ENCODE peak calls at places on chromosomes 5 and 9, in four cellular contexts. T is tibial artery, F is bronchial epithelial cell, Q is lung. Y is an unnamed sample.

GRCh38 chr5:124748687-124749594 is 2.5 kb upstream of the ZNF608 start:
- DNase-seq in Q (peak; percentile 82), T (peak; percentile 74), F (peak; percentile 94), Y (peak; percentile 96)

GRCh38 chr9:107020040-107020530 is 157.1 kb downstream of the ZNF462 start:
- DNase-seq in T (no peak), F (peak; percentile 55), Q (no peak), Y (peak; percentile 98)

GRCh38 chr5:136811086-136811485 is 445.7 kb upstream of the TRPC7 start:
- DNase-seq in T (no peak), Q (no peak), F (no peak), Y (peak; percentile 11)

GRCh38 chr5:14397717-14398116 is 183.9 kb upstream of the OTULINL start:
- DNase-seq in T (no peak), Q (no peak), F (peak; percentile 61), Y (peak; percentile 76)

GRCh38 chr9:131433302-131433854 is 39.5 kb downstream of the PRRC2B start:
- DNase-seq in T (peak; percentile 50), Q (no peak), F (no peak), Y (no peak)

GRCh38 chr5:57834829-57835554 is 352.4 kb upstream of the ACTBL2 start:
- DNase-seq in F (peak; percentile 90), T (no peak), Q (no peak), Y (peak; percentile 80)

GRCh38 chr9:6024035-6024554 is 8.7 kb upstream of the RANBP6 start:
- DNase-seq in T (no peak), F (peak; percentile 26), Q (no peak), Y (peak; percentile 19)

GRCh38 chr9:87357600-87357999 is 140.1 kb upstream of the DAPK1 start:
- DNase-seq in F (no peak), Q (no peak), T (no peak), Y (no peak)

GRCh38 chr5:120454094-120454798 is 9.9 kb upstream of the PRR16 start:
- DNase-seq in F (peak; percentile 36), T (no peak), Q (no peak), Y (peak; percentile 95)

GRCh38 chr9:4548796-4549725 is 58.8 kb downstream of the SLC1A1 start:
- DNase-seq in T (peak; percentile 66), Q (no peak), F (no peak), Y (no peak)

GRCh38 chr5:2861605-2862004 is 110.1 kb upstream of the IRX2 start:
- DNase-seq in F (peak; percentile 10), Q (no peak), T (no peak), Y (no peak)

GRCh38 chr5:87195616-87196015 is 72.1 kb upstream of the RASA1 start:
- DNase-seq in T (no peak), Q (no peak), F (peak; percentile 6), Y (peak; percentile 35)

GRCh38 chr5:149611327-149611726 is 30.0 kb downstream of the ARHGEF37 start:
- DNase-seq in T (no peak), Q (no peak), F (no peak), Y (peak; percentile 91)

GRCh38 chr5:174065528-174066189 is 20.2 kb downstream of the NSG2 start:
- DNase-seq in T (no peak), F (no peak), Q (no peak), Y (no peak)

GRCh38 chr5:1771149-1772065 is 28.2 kb downstream of the MRPL36 start:
- DNase-seq in Q (no peak), T (peak; percentile 56), F (no peak), Y (no peak)

GRCh38 chr5:123422433-123423277 is 548 bp downstream of the CEP120 start:
- DNase-seq in T (no peak), Q (no peak), F (peak; percentile 38), Y (peak; percentile 51)

GRCh38 chr9:125984461-125984860 is 237.3 kb downstream of the PBX3 start:
- DNase-seq in T (no peak), F (no peak), Q (no peak), Y (no peak)

GRCh38 chr5:73823508-73823925 is 197.5 kb downstream of the ARHGEF28 start:
- DNase-seq in T (no peak), Q (no peak), F (peak; percentile 42), Y (peak; percentile 82)

GRCh38 chr5:9207820-9208418 is 338.0 kb downstream of the SEMA5A start:
- DNase-seq in Q (no peak), F (peak; percentile 60), T (no peak), Y (peak; percentile 77)

GRCh38 chr9:109907400-109907799 is 127.4 kb downstream of the PALM2AKAP2 start:
- DNase-seq in T (no peak), F (no peak), Q (no peak), Y (no peak)

GRCh38 chr5:143544606-143545005 is 141.1 kb upstream of the NR3C1 start:
- DNase-seq in T (no peak), F (no peak), Q (no peak), Y (no peak)

GRCh38 chr5:133712562-133712961 is 100.2 kb upstream of the FSTL4 start:
- DNase-seq in T (no peak), Q (no peak), F (no peak), Y (no peak)

GRCh38 chr9:106066937-106067545 is 372.7 kb downstream of the TMEM38B start:
- DNase-seq in T (no peak), Q (no peak), F (no peak), Y (no peak)

GRCh38 chr5:40991168-40991980 is 79.8 kb downstream of the MROH2B start:
- DNase-seq in T (peak; percentile 89), F (peak; percentile 48), Q (peak; percentile 68), Y (peak; percentile 99)

GRCh38 chr5:67211926-67212325 is 15.3 kb upstream of the CD180 start:
- DNase-seq in Q (no peak), F (peak; percentile 91), T (no peak), Y (peak; percentile 82)

GRCh38 chr5:177595026-177595585 is 3.1 kb downstream of the TMED9 start:
- DNase-seq in Q (no peak), F (no peak), T (peak; percentile 54), Y (no peak)

GRCh38 chr9:113456235-113456634 is 7.3 kb upstream of the RGS3 start:
- DNase-seq in Q (no peak), T (no peak), F (no peak), Y (peak; percentile 53)

GRCh38 chr9:71921190-71921814 is 9.9 kb downstream of the C9orf85 start:
- DNase-seq in T (no peak), Q (no peak), F (no peak), Y (no peak)

GRCh38 chr9:119861801-119862200 is 492.6 kb upstream of the BRINP1 start:
- DNase-seq in Q (no peak), T (peak; percentile 62), F (no peak), Y (no peak)

DNA sequence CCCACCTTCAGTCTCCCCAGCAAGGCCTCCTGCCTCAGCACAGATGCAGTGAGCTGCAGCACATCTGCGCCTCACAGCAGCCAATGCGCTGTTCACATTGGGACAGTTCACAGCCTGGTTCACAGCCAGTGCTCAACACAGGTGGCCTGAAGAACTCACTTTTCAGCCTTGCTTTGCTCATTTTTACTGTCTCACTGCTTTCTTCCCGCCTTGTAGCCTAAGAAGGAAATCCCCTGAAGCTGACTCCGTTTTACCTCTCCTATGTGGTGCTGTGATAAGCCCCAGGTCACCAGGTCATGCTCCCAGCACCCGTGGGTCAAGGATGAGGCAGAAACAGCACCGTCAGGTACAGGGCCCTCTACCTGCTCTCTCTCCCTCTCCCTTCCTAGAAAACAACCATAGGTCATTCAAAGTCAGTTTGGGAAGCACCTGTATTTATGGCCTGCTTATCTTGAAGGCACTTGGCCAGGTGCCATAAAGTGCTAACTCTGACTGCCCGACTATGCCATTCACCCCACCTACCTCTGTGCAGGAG is 1.1 kb downstream of the GCNT4 start:
- DNase-seq in T (no peak), Q (no peak), F (no peak), Y (no peak)
- H3K4me3 ChIP-seq in T (peak overlapping the region; percentile 95), Q (no peak overlapping the region), F (no peak overlapping the region), Y (peak overlapping the region; percentile 5)

GRCh38 chr5:114830114-114830513 is 339.6 kb downstream of the TRIM36 start:
- DNase-seq in Q (no peak), T (no peak), F (no peak), Y (no peak)
- TF ChIP-seq CTCF in Q (no peak), T (no peak), F (no peak), Y (no peak)

DNA sequence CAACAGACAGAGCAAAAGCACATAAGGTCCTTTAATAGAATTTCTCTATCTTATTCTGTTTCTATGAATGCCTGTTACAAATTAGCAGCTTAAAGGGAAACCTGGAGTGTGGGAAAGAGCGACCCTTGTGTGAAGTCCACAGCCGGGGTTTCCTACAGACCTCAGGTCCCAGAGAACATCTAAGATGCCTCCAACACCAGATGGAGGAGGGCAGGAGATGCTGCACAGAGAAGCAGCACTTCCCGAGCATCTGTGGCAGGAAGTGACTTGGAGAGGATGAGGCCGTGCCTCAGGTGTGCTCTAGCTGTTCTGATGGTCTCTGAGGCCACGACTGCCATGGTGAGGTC is 26.8 kb downstream of the IRF1 start:
- DNase-seq in Q (no peak), T (no peak), F (no peak), Y (no peak)
- H3K4me3 ChIP-seq in Q (no peak overlapping the region), T (peak overlapping the region; percentile 27), F (no peak overlapping the region), Y (no peak overlapping the region)

GRCh38 chr5:127330116-127330515 is 39.5 kb downstream of the MEGF10 start:
- DNase-seq in T (no peak), Q (no peak), F (no peak), Y (no peak)

GRCh38 chr5:127322405-127322804 is 31.8 kb downstream of the MEGF10 start:
- DNase-seq in Q (no peak), T (no peak), F (no peak), Y (no peak)

GRCh38 chr5:127324756-127325155 is 34.2 kb downstream of the MEGF10 start:
- DNase-seq in T (no peak), Q (no peak), F (no peak), Y (no peak)

GRCh38 chr5:127321465-127321864 is 30.9 kb downstream of the MEGF10 start:
- DNase-seq in F (no peak), T (no peak), Q (no peak), Y (no peak)

DNA sequence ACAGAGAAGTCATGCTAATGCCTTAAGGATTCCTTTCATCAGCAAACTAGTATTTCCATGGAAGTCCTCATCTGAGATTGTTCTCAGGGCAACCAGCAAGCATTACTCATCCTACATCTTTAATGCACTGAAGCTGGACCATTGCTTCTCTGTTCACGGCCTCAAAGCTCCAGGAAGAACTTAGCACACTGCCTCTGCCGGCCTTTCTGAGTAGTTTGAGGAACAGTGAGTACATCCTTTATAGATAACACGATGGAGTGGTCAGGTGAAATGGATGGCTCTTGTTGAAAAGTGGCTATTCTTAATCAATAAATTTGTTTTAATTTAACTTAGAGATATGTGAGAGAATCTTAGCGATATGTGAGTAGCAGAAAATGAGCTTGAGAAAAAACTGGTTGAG is 35.8 kb downstream of the MEGF10 start:
- DNase-seq in F (no peak), Q (no peak), T (no peak), Y (no peak)
- TF ChIP-seq CTCF in F (no peak), Q (no peak), T (no peak), Y (peak; percentile 17)

DNA sequence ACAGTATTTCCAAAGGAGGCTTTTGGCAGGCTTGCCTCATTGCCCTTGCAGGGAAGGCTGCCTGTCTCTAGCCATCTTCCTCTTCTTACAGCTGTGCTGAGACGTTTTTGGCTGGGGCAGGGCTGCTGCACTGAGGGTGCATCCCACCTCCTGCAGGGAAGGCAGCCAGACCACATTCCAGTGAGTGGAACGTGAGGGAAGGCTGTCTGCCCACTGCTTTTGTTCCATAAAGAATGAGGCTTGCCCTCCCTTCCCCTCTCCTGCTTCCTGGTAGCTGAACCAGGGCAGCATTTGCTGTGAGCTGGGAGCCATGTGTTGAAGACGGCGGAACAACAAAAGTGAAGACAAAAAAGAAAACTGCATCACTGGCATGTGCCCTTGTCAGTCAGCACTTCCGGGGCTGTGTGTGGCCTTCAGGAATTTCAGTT is 16.8 kb downstream of the MGAT1 start:
- DNase-seq in F (peak; percentile 61), T (no peak), Q (no peak), Y (peak; percentile 69)
- H3K4me3 ChIP-seq in F (no peak overlapping the region), T (no peak overlapping the region), Q (no peak overlapping the region), Y (no peak overlapping the region)

Y was measured in choroid plexus epithelial cell.